ENCODE peak calls at places on chromosomes 1 and 21, in five cellular contexts. F is NCI-H446, O is nucleus accumbens, T is tibial nerve, I is suprapubic skin. E is an unnamed sample.

GRCh38 chr1:108096089-108096488 is 104.1 kb downstream of the SLC25A24 start:
- DNase-seq in F (no peak), O (no peak), T (no peak), I (no peak), E (no peak)

GRCh38 chr1:6181347-6181770 is 1.2 kb upstream of the CHD5 start:
- DNase-seq in F (no peak), O (no peak), T (no peak), I (no peak), E (no peak)

GRCh38 chr1:62180649-62181048 is 14.0 kb upstream of the L1TD1 start:
- DNase-seq in F (no peak), O (no peak), T (no peak), I (peak), E (no peak)

GRCh38 chr1:210683403-210684047 is 354.8 kb downstream of the HHAT start:
- DNase-seq in F (no peak), O (no peak), T (no peak), I (no peak), E (no peak)

GRCh38 chr1:183516725-183517124 is 44.4 kb downstream of the SMG7 start:
- DNase-seq in F (no peak), O (no peak), T (no peak), I (no peak), E (no peak)

GRCh38 chr1:184773762-184774320 is 19.2 kb upstream of the EDEM3 start:
- DNase-seq in F (no peak), O (no peak), T (no peak), I (no peak), E (no peak)

GRCh38 chr1:59218521-59219236 is 78.2 kb upstream of the FGGY start:
- DNase-seq in F (no peak), O (no peak), T (no peak), I (no peak), E (no peak)

GRCh38 chr1:185213086-185213485 is 56.1 kb downstream of the SWT1 start:
- DNase-seq in F (no peak), O (no peak), T (no peak), I (no peak), E (no peak)

GRCh38 chr1:20723537-20724363 is 5.9 kb upstream of the KIF17 start:
- DNase-seq in F (no peak), O (no peak), T (no peak), I (peak), E (no peak)

GRCh38 chr1:245575710-245576109 is 420.9 kb downstream of the KIF26B start:
- DNase-seq in F (no peak), O (no peak), T (no peak), I (no peak), E (no peak)

GRCh38 chr1:38005195-38006007 is at the start of gene FHL3:
- DNase-seq in F (peak), O (no peak), T (no peak), I (peak), E (no peak)

GRCh38 chr21:32007461-32007860 is 134.6 kb downstream of the HUNK start:
- DNase-seq in F (no peak), O (no peak), T (no peak), I (no peak), E (no peak)

GRCh38 chr21:37974081-37974480 is 57.8 kb upstream of the KCNJ6 start:
- DNase-seq in F (no peak), O (no peak), T (no peak), I (no peak), E (no peak)

GRCh38 chr1:32125313-32125712 is 17.5 kb downstream of the KPNA6 start:
- DNase-seq in F (peak), O (no peak), T (no peak), I (no peak), E (no peak)

GRCh38 chr1:35886606-35887431 is 3.8 kb downstream of the AGO1 start:
- DNase-seq in F (no peak), O (no peak), T (no peak), I (no peak), E (no peak)

GRCh38 chr21:41752231-41752681 is 14.6 kb downstream of the RIPK4 start:
- DNase-seq in F (no peak), O (no peak), T (no peak), I (no peak), E (no peak)

GRCh38 chr1:35253941-35254340 is 14.6 kb upstream of the ZMYM4 start:
- DNase-seq in F (no peak), O (no peak), T (no peak), I (no peak), E (no peak)

GRCh38 chr1:22814176-22815042 is 103.8 kb downstream of the EPHB2 start:
- DNase-seq in F (peak), O (no peak), T (peak), I (no peak), E (peak)

GRCh38 chr1:78157162-78157561 is 111.4 kb downstream of the GIPC2 start:
- DNase-seq in F (no peak), O (no peak), T (no peak), I (no peak), E (no peak)

GRCh38 chr1:173917149-173917548 is at the start of gene SERPINC1:
- DNase-seq in F (no peak), O (no peak), T (no peak), I (no peak), E (no peak)

GRCh38 chr1:71463144-71463543 is 382.3 kb upstream of the ZRANB2 start:
- DNase-seq in F (no peak), O (no peak), T (no peak), I (no peak), E (no peak)

GRCh38 chr1:22712502-22713271 is 2.0 kb downstream of the EPHB2 start:
- DNase-seq in F (peak), O (no peak), T (no peak), I (no peak), E (no peak)

GRCh38 chr21:32336711-32337110 is 38.1 kb downstream of the MRAP start:
- DNase-seq in F (peak), O (no peak), T (no peak), I (no peak), E (peak)

GRCh38 chr21:37413553-37414291 is 47.1 kb downstream of the DYRK1A start:
- DNase-seq in F (no peak), O (no peak), T (no peak), I (no peak), E (no peak)

GRCh38 chr1:2276803-2277580 is 48.9 kb downstream of the SKI start:
- DNase-seq in F (no peak), O (no peak), T (no peak), I (no peak), E (no peak)

GRCh38 chr1:4001461-4001860 is 101.4 kb upstream of the C1orf174 start:
- DNase-seq in F (no peak), O (no peak), T (no peak), I (no peak), E (no peak)

GRCh38 chr1:188499690-188500089 is 1670.9 kb downstream of the PLA2G4A start:
- DNase-seq in F (no peak), O (no peak), T (no peak), I (no peak), E (no peak)

GRCh38 chr1:7250176-7250575 is 464.9 kb downstream of the CAMTA1 start:
- DNase-seq in F (no peak), O (no peak), T (no peak), I (no peak), E (no peak)

GRCh38 chr1:79190074-79190473 is 183.5 kb upstream of the ADGRL4 start:
- DNase-seq in F (no peak), O (no peak), T (no peak), I (no peak), E (no peak)

GRCh38 chr1:176102700-176103244 is 104.3 kb downstream of the COP1 start:
- DNase-seq in F (no peak), O (no peak), T (no peak), I (no peak), E (no peak)

GRCh38 chr1:26582053-26582835 is 52.7 kb downstream of the RPS6KA1 start:
- DNase-seq in F (no peak), O (no peak), T (no peak), I (no peak), E (no peak)

GRCh38 chr1:98383341-98383740 is 278.2 kb upstream of the SNX7 start:
- DNase-seq in F (no peak), O (no peak), T (no peak), I (no peak), E (no peak)

GRCh38 chr1:153217212-153217611 is at the start of gene PRR9:
- DNase-seq in F (no peak), O (no peak), T (no peak), I (no peak), E (no peak)

GRCh38 chr1:177645491-177645890 is 324.4 kb downstream of the SEC16B start:
- DNase-seq in F (no peak), O (no peak), T (no peak), I (no peak), E (no peak)

GRCh38 chr1:112344754-112345423 is 51.1 kb upstream of the CTTNBP2NL start:
- DNase-seq in F (no peak), O (no peak), T (no peak), I (no peak), E (no peak)

GRCh38 chr1:35748326-35748725 is 21.5 kb downstream of the CLSPN start:
- DNase-seq in F (no peak), O (no peak), T (no peak), I (no peak), E (no peak)

GRCh38 chr1:108046021-108046420 is 81.0 kb upstream of the VAV3 start:
- DNase-seq in F (no peak), O (no peak), T (no peak), I (no peak), E (no peak)

GRCh38 chr1:22077728-22078127 is 25.2 kb downstream of the CDC42 start:
- DNase-seq in F (no peak), O (no peak), T (no peak), I (no peak), E (no peak)

GRCh38 chr1:109896681-109897080 is 14.0 kb upstream of the CSF1 start:
- DNase-seq in F (no peak), O (no peak), T (no peak), I (no peak), E (no peak)

E was measured in amygdala.